ENCODE peak calls at places on chromosomes 3 and 15, in seven cellular contexts. L, M, C, Z, F, Y and K are unnamed samples.

GRCh38 chr3:150451329-150452084 is 43.4 kb downstream of the TSC22D2 start:
- DNase-seq in L (no peak), M (no peak), C (no peak), Z (no peak), F (no peak), Y (no peak), K (no peak)

GRCh38 chr3:134102976-134103375 is 73.3 kb upstream of the SLCO2A1 start:
- DNase-seq in L (no peak), M (no peak), C (no peak), Z (no peak), F (no peak), Y (no peak), K (no peak)

GRCh38 chr3:182713743-182714517 is 79.4 kb upstream of the ATP11B start:
- DNase-seq in L (no peak), M (no peak), C (no peak), Z (peak; percentile 61), F (no peak), Y (no peak), K (no peak)

GRCh38 chr15:55403531-55403930 is 4.6 kb downstream of the CCPG1 start:
- DNase-seq in L (no peak), M (no peak), C (no peak), Z (peak; percentile 51), F (no peak), Y (no peak), K (no peak)

GRCh38 chr15:31389576-31389975 is 62.9 kb downstream of the KLF13 start:
- DNase-seq in L (no peak), M (no peak), C (peak; percentile 16), Z (no peak), F (no peak), Y (no peak), K (no peak)

GRCh38 chr15:90230071-90230494 is 3.7 kb downstream of the CIB1 start:
- DNase-seq in L (peak; percentile 92), M (no peak), C (no peak), Z (no peak), F (peak; percentile 84), Y (no peak), K (no peak)

GRCh38 chr15:49876401-49877038 is 242.5 kb downstream of the ATP8B4 start:
- DNase-seq in L (no peak), M (peak; percentile 45), C (no peak), Z (peak; percentile 37), F (no peak), Y (no peak), K (no peak)

GRCh38 chr3:112519424-112520001 is 20.2 kb upstream of the BTLA start:
- DNase-seq in L (peak; percentile 12), M (peak; percentile 34), C (no peak), Z (peak; percentile 73), F (no peak), Y (no peak), K (no peak)

GRCh38 chr15:63023351-63023945 is 19.1 kb upstream of the TPM1 start:
- DNase-seq in L (no peak), M (no peak), C (no peak), Z (no peak), F (no peak), Y (no peak), K (no peak)

GRCh38 chr15:90686435-90687218 is 30.5 kb upstream of the BLM start:
- DNase-seq in L (no peak), M (no peak), C (no peak), Z (no peak), F (no peak), Y (no peak), K (no peak)

GRCh38 chr15:45231061-45231576 is 20.9 kb upstream of the SLC28A2 start:
- DNase-seq in L (no peak), M (no peak), C (no peak), Z (no peak), F (no peak), Y (no peak), K (no peak)

GRCh38 chr15:94164202-94164807 is 67.1 kb upstream of the MCTP2 start:
- DNase-seq in L (peak; percentile 28), M (peak; percentile 24), C (no peak), Z (peak; percentile 39), F (no peak), Y (no peak), K (peak; percentile 32)

GRCh38 chr3:115518100-115518852 is 105.0 kb upstream of the GAP43 start:
- DNase-seq in L (peak; percentile 38), M (peak; percentile 33), C (no peak), Z (peak; percentile 14), F (no peak), Y (no peak), K (no peak)

GRCh38 chr3:54575561-54575960 is 352.3 kb downstream of the LRTM1 start:
- DNase-seq in L (no peak), M (no peak), C (no peak), Z (no peak), F (no peak), Y (no peak), K (no peak)

GRCh38 chr3:10289785-10290355 is 2.9 kb downstream of the GHRL start:
- DNase-seq in L (no peak), M (no peak), C (no peak), Z (no peak), F (no peak), Y (no peak), K (no peak)

GRCh38 chr3:187808466-187809291 is 63.4 kb upstream of the BCL6 start:
- DNase-seq in L (no peak), M (no peak), C (peak; percentile 79), Z (peak; percentile 54), F (no peak), Y (no peak), K (no peak)

GRCh38 chr3:157388976-157389375 is 47.7 kb upstream of the PTX3 start:
- DNase-seq in L (no peak), M (no peak), C (no peak), Z (no peak), F (no peak), Y (no peak), K (no peak)

GRCh38 chr3:194606941-194607340 is 26.3 kb downstream of the TMEM44 start:
- DNase-seq in L (no peak), M (no peak), C (no peak), Z (no peak), F (no peak), Y (no peak), K (no peak)

GRCh38 chr15:55170361-55170760 is 26.4 kb downstream of the RSL24D1 start:
- DNase-seq in L (no peak), M (no peak), C (no peak), Z (no peak), F (no peak), Y (no peak), K (no peak)

GRCh38 chr3:53513556-53514190 is 19.3 kb downstream of the CACNA1D start:
- DNase-seq in L (no peak), M (no peak), C (no peak), Z (peak; percentile 36), F (no peak), Y (no peak), K (no peak)

GRCh38 chr3:60421749-60422467 is 829.3 kb downstream of the FHIT start:
- DNase-seq in L (no peak), M (no peak), C (no peak), Z (no peak), F (peak; percentile 27), Y (no peak), K (no peak)

DNA sequence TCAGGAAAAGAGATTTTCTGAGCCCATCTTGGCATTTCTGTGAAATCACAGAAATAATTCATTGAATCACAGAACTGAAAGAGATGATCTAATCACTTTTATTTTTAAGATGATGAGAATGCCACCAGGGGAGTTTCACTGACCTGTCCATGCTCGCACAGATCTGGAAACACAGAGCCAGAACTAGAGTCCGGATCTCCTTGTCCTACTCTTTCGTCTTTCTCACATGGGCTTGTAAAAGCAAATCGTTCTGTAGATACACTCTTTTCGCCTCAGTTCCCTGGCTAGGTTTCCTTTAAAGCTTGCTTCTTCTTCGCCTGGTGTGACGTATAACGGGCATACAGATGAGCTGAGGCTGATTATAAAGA is 122.5 kb upstream of the SPRED1 start:
- DNase-seq in L (no peak), M (no peak), C (no peak), Z (no peak), F (no peak), Y (no peak), K (no peak)
- H3K4me3 ChIP-seq in L (peak overlapping the region; percentile 16), M (peak overlapping the region; percentile 1), C (peak overlapping the region; percentile 14), Z (no peak overlapping the region), F (no peak overlapping the region), Y (peak overlapping the region; percentile 8), K (peak overlapping the region; percentile 27)

GRCh38 chr3:17221529-17221928 is 336.8 kb downstream of the PLCL2 start:
- DNase-seq in L (no peak), M (no peak), C (no peak), Z (no peak), F (no peak), Y (no peak), K (no peak)
- H3K4me1 ChIP-seq in L (no peaks in the 10 kb centered on the region), M (no peaks in the 10 kb centered on the region), C (no peaks in the 10 kb centered on the region), Z (no peaks in the 10 kb centered on the region), F (no peaks in the 10 kb centered on the region), Y (no peaks in the 10 kb centered on the region), K (no peaks in the 10 kb centered on the region)

DNA sequence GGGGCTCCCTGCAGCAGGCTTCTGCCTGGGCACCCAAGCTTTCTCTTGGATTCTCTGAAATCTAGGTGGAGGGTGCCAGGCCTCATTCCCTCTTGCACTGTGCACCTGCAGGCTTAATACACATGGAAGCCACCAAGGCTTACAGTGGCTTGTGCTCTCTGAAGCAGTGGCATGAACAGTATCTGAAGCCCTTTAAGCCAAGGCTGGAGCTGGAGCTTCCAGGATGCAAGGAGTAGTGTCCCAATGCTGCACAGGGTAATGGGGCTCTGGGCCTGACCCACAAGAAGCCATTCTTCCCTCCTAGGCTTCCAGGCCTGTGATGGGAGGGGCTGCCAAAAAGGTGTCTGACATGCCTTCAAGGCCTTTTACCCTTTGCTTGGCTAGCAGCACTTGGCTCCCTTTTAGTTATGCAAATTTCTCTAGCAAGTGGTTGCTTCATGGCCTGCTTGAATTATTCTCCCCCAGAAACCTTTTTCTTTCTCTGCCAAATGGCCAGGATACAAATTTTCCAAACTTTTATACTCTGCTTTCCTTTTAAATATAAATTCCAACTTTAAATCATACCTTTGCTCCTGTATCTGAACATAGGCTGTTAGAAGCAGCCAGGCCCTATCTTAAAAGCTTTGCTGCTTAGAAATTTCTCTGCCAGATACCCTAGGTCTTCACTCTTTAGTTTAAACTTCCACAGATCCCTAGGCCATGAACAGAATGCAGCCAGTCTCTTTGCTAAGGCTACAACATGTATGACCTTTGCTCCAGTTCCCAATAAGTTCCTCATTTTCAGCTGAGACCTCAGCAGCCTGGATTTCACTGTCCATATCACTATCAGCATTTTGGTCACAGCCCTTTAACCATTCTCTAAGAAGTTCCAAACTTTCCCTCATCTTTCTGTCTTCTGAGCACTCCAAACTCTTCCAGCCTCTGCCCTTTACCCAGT is 201.1 kb upstream of the LRRFIP2 start:
- DNase-seq in L (no peak), M (no peak), C (no peak), Z (no peak), F (no peak), Y (no peak), K (no peak)
- TF ChIP-seq POLR2A in L (no peak), M (no peak), C (no peak), Z (no peak), F (no peak), Y (no peak), K (no peak)

GRCh38 chr3:78066287-78066686 is 1026.4 kb downstream of the ROBO2 start:
- DNase-seq in L (no peak), M (no peak), C (no peak), Z (peak; percentile 2), F (no peak), Y (no peak), K (no peak)
- H3K4me3 ChIP-seq in L (no peak overlapping the region), M (no peak overlapping the region), C (no peak overlapping the region), Z (no peak overlapping the region), F (no peak overlapping the region), Y (no peak overlapping the region), K (no peak overlapping the region)